ENCODE peak calls at places on chromosomes 11 and 22, in four cellular contexts. H is HCT116, Z is K562, G is A549. F is an unnamed sample.

GRCh38 chr22:33051960-33052839 is 6.0 kb downstream of the SYN3 start:
- DNase-seq in H (no peak), Z (no peak), G (no peak), F (peak)

GRCh38 chr11:125670131-125670530 is 10.5 kb downstream of the ACRV1 start:
- DNase-seq in H (no peak), Z (no peak), G (no peak), F (no peak)

GRCh38 chr22:25045176-25045575 is 92.7 kb downstream of the KIAA1671 start:
- DNase-seq in H (no peak), Z (no peak), G (no peak), F (no peak)

GRCh38 chr11:72781063-72781312 is 12.9 kb downstream of the STARD10 start:
- DNase-seq in H (no peak), Z (no peak), G (no peak), F (no peak)

GRCh38 chr11:73556966-73557365 is 40.9 kb downstream of the FAM168A start:
- DNase-seq in H (no peak), Z (no peak), G (no peak), F (no peak)

GRCh38 chr22:27663812-27664211 is 137.7 kb downstream of the MN1 start:
- DNase-seq in H (no peak), Z (no peak), G (no peak), F (no peak)

GRCh38 chr22:24434472-24435322 is 7.3 kb downstream of the ADORA2A start:
- DNase-seq in H (no peak), Z (no peak), G (no peak), F (peak)

GRCh38 chr11:2798951-2799761 is 86.4 kb downstream of the CDKN1C start:
- DNase-seq in H (no peak), Z (no peak), G (no peak), F (no peak)

DNA sequence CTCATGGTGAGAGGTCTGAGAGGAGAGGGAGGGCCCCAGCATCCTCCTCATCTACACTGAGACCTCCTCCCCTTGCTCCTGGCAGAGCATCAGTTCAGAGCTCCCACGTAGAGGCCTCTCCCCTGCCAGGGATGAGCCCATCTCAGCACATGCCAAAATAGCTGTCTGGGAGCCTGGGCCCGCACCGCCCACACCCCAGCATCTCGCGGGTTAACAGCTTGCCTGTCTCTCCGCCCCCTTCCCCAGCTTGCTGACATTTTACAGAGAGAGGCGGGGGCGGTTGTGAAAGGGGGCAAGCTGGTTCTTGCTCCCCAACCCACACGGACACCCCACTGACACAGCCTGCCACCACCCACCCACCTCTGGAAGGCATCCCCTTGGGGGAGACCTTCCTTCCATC is 6.4 kb downstream of the DGKZ start:
- DNase-seq in H (no peak), Z (no peak), G (no peak), F (peak)
- TF ChIP-seq MAX in H (no peak), Z (no peak), G (no peak), F (no peak)

GRCh38 chr11:69773626-69774353 is 1.4 kb downstream of the FGF4 start:
- DNase-seq in H (no peak), Z (no peak), G (no peak), F (no peak)

GRCh38 chr11:69772646-69773045 is 2.5 kb downstream of the FGF4 start:
- DNase-seq in H (no peak), Z (no peak), G (no peak), F (no peak)

GRCh38 chr11:69775163-69775755 is at the start of gene FGF4:
- DNase-seq in H (no peak), Z (no peak), G (no peak), F (no peak)

GRCh38 chr11:69771466-69771865 is 3.7 kb downstream of the FGF4 start:
- DNase-seq in H (no peak), Z (no peak), G (no peak), F (no peak)

GRCh38 chr11:69774354-69775162 is 583 bp downstream of the FGF4 start:
- DNase-seq in H (no peak), Z (no peak), G (no peak), F (no peak)
- H3K4me3 ChIP-seq in H (no peak), Z (no peak), G (peak), F (no peak)

GRCh38 chr22:44861245-44861644 is 108.9 kb downstream of the ARHGAP8 start:
- DNase-seq in H (no peak), Z (no peak), G (no peak), F (no peak)
- TF ChIP-seq MAX in H (no peak), Z (no peak), G (no peak), F (no peak)

GRCh38 chr11:117259417-117259816 is 26.9 kb downstream of the RNF214 start:
- DNase-seq in H (no peak), Z (no peak), G (no peak), F (no peak)
- H3K4me3 ChIP-seq in H (no peak), Z (no peak), G (no peak), F (no peak)

DNA sequence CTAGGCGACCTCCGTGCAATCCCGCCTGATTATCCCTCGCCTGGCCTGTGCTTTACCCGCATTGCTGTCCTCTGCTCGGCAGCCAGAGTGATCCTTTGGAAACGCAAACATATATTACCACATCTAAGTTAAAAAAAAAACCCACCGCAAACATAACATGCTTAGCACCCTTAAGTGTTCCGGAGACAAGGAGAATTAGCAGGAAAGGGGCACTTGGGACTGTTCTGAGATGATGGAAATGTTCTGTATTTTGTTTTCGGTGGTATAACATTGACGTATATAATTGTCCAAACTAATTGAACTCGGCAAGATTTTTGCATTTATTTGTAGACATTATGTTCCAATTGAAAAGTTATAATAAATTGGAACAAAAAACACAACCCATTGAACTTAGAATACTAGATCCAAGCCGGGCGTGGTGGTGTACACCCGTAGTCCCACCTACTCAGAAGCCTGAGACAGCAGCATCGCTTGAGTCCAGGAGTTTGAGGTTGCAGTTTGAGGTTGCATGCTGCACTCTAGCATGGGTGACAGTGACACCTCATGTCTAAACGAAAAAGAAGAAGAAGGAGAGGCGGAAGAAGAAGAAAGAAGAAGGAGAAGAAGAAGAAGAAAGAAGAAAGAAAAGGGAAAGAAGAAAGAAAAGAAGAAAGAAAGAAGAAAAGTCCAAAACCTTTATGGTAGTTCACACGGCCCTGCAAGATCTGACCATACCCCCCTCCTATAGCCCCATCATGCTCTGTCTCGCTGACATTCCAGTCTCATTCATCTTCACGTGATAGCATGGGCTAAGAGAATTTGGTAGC is 604 bp upstream of the POLR3H start:
- DNase-seq in H (no peak), Z (no peak), G (no peak), F (no peak)
- TF ChIP-seq MAX in H (no peak), Z (no peak), G (no peak), F (no peak)

GRCh38 chr11:128465531-128465930 is 121.8 kb downstream of the ETS1 start:
- DNase-seq in H (no peak), Z (no peak), G (no peak), F (no peak)

GRCh38 chr11:128464878-128465277 is 122.5 kb downstream of the ETS1 start:
- DNase-seq in H (no peak), Z (no peak), G (no peak), F (peak)

GRCh38 chr11:128467610-128468041 is 119.7 kb downstream of the ETS1 start:
- DNase-seq in H (peak), Z (no peak), G (peak), F (no peak)

GRCh38 chr11:128467041-128467440 is 120.3 kb downstream of the ETS1 start:
- DNase-seq in H (no peak), Z (no peak), G (no peak), F (no peak)

DNA sequence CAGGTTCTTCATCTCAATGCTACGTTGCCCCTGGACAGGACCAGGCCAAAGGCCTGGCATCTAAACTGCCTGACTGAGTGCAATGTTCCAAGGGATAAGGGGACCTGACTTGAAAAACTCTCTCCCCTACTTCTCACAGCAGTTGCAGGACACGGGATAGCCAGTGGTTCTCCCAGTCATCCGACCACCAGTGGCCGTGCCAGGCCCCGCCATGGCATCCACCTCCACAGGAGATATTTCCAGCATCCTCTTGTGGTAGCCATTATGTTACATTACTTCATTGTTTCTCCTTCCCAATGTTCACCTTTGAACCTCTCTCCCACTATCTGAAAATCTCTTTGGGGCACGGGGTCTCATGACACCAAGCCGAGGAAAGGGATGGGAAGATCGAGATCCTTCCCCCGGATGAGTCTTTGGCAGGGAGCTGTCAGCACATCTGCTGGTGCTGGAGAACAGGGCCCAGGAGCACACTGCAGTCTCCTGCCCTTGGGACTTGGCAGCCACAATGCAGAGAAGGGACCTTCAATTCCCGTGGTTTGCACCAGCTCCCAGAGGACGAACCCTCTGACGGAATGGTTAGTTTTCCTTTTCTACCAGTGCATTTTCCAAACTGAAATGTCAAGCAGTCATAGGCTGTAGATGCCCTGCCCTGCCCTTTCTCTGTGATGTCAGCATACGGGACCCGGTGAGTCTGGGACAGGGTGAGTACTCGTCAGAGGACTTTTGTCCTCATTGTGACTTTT is 121.2 kb downstream of the ETS1 start:
- DNase-seq in H (no peak), Z (no peak), G (no peak), F (no peak)
- H3K4me3 ChIP-seq in H (no peak), Z (no peak), G (no peak), F (no peak)

GRCh38 chr11:111460752-111461305 is 51.4 kb downstream of the BTG4 start:
- DNase-seq in H (no peak), Z (no peak), G (no peak), F (no peak)
- TF ChIP-seq MAX in H (no peak), Z (no peak), G (no peak), F (no peak)

DNA sequence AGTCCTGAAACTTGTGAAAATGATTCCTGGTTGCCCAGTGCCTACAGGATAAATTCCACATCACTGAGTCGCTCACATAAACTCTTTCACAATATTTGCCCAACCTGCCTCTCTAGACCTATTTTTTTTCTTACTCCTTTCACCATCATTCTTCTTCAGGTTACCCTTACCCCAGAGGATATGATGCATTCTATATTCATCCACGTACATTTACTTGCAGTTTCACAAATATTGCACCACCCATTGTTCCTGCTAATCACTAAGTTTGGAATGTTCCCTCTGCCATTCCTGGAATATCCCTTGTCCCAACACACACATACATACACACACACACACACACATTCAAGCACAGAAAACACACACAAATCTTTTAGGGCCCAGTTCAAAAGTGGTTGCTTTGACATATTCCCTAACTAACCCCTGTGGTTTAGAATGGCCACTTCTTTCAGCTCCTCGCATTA is 379.5 kb downstream of the ETS1 start:
- DNase-seq in H (peak), Z (no peak), G (peak), F (no peak)
- H3K4me3 ChIP-seq in H (no peak), Z (no peak), G (no peak), F (no peak)